ENCODE peak calls at places on chromosome 21, in seven cellular contexts. W is heart left ventricle; P is naive thymus-derived CD4-positive, alpha-beta T cell; J is esophagus squamous epithelium; O is Peyer's patch; C is A549; I is suprapubic skin. Q is an unnamed sample. For H3K4me1, the result is how much of the 10 kb centered on the place peaks cover.

GRCh38 chr21:45158491-45159423 is 84.4 kb downstream of the ADARB1 start:
- DNase-seq in W (no peak), P (no peak), I (no peak), O (no peak), C (no peak), J (no peak), Q (no peak)

GRCh38 chr21:37006521-37007291 is at the start of gene RIPPLY3:
- DNase-seq in C (no peak), J (no peak), I (no peak), W (no peak), O (no peak), P (no peak), Q (no peak)

GRCh38 chr21:28627691-28628090 is 365.0 kb downstream of the LTN1 start:
- DNase-seq in P (no peak), C (no peak), I (no peak), J (no peak), O (no peak), W (no peak), Q (no peak)

GRCh38 chr21:38599381-38599975 is 101.2 kb upstream of the ERG start:
- DNase-seq in J (no peak), W (no peak), P (no peak), O (no peak), C (no peak), I (no peak), Q (no peak)

GRCh38 chr21:45029968-45030636 is 44.3 kb upstream of the ADARB1 start:
- DNase-seq in W (no peak), J (no peak), P (no peak), C (no peak), O (no peak), I (peak), Q (no peak)

GRCh38 chr21:45534591-45535331 is 7.5 kb downstream of the SLC19A1 start:
- DNase-seq in W (peak), C (no peak), O (peak), J (no peak), P (no peak), I (no peak), Q (no peak)

GRCh38 chr21:14982336-14982735 is 82.5 kb downstream of the NRIP1 start:
- DNase-seq in J (no peak), I (no peak), C (no peak), O (no peak), P (no peak), W (no peak), Q (no peak)

GRCh38 chr21:45460011-45460565 is 55.1 kb downstream of the COL18A1 start:
- DNase-seq in C (no peak), I (peak), P (no peak), W (peak), O (no peak), J (no peak), Q (no peak)

GRCh38 chr21:39576518-39577128 is 36.1 kb upstream of the B3GALT5 start:
- DNase-seq in J (no peak), W (no peak), C (no peak), I (no peak), P (no peak), O (no peak), Q (no peak)

GRCh38 chr21:28641731-28642130 is 350.9 kb downstream of the LTN1 start:
- DNase-seq in W (no peak), J (no peak), O (no peak), P (no peak), C (no peak), I (no peak), Q (no peak)

GRCh38 chr21:34651032-34651431 is 17.8 kb upstream of the CLIC6 start:
- DNase-seq in J (no peak), P (no peak), W (no peak), I (no peak), O (no peak), C (no peak), Q (no peak)

GRCh38 chr21:14762734-14763694 is 216.9 kb upstream of the SAMSN1 start:
- DNase-seq in P (no peak), C (no peak), J (no peak), W (no peak), I (no peak), O (no peak), Q (no peak)

GRCh38 chr21:44918581-44919033 is 2.1 kb downstream of the ITGB2 start:
- DNase-seq in P (no peak), C (no peak), I (no peak), W (no peak), O (no peak), J (no peak), Q (no peak)

GRCh38 chr21:28768753-28769152 is 223.9 kb downstream of the LTN1 start:
- DNase-seq in J (no peak), P (no peak), O (no peak), W (no peak), I (no peak), C (no peak), Q (no peak)

GRCh38 chr21:38863291-38863690 is 57.6 kb downstream of the ETS2 start:
- DNase-seq in P (no peak), O (no peak), I (no peak), C (no peak), J (no peak), W (no peak), Q (no peak)

GRCh38 chr21:34726627-34727337 is 58.0 kb downstream of the CLIC6 start:
- DNase-seq in J (no peak), I (no peak), W (no peak), C (no peak), O (no peak), P (no peak), Q (no peak)

GRCh38 chr21:45361033-45361997 is 43.6 kb upstream of the COL18A1 start:
- DNase-seq in I (no peak), W (no peak), J (no peak), C (no peak), P (no peak), O (no peak), Q (no peak)

GRCh38 chr21:31351438-31351837 is 7.4 kb upstream of the TIAM1 start:
- DNase-seq in O (no peak), J (no peak), I (no peak), W (no peak), C (peak), P (no peak), Q (no peak)

GRCh38 chr21:46469275-46469674 is 10.6 kb downstream of the DIP2A start:
- DNase-seq in I (no peak), P (no peak), J (no peak), O (no peak), W (no peak), C (no peak), Q (no peak)

GRCh38 chr21:38295997-38296764 is 39.4 kb downstream of the KCNJ15 start:
- DNase-seq in C (no peak), W (no peak), O (no peak), P (no peak), J (no peak), I (no peak), Q (no peak)

GRCh38 chr21:28833181-28833580 is 159.5 kb downstream of the LTN1 start:
- DNase-seq in J (no peak), C (no peak), P (no peak), I (no peak), O (no peak), W (no peak), Q (no peak)

GRCh38 chr21:45415188-45415942 is 10.4 kb downstream of the COL18A1 start:
- DNase-seq in O (no peak), C (no peak), J (no peak), P (no peak), I (no peak), W (peak), Q (no peak)

GRCh38 chr21:15071012-15071411 is 6.2 kb upstream of the NRIP1 start:
- DNase-seq in P (no peak), W (no peak), J (no peak), C (no peak), O (no peak), I (no peak), Q (no peak)

GRCh38 chr21:39564200-39564599 is 48.5 kb upstream of the B3GALT5 start:
- DNase-seq in W (peak), J (no peak), C (no peak), I (no peak), O (no peak), P (no peak), Q (no peak)

GRCh38 chr21:36929622-36930021 is 36.8 kb downstream of the HLCS start:
- DNase-seq in J (no peak), I (no peak), O (no peak), P (no peak), W (no peak), C (no peak), Q (no peak)

GRCh38 chr21:35478096-35479080 is 429.3 kb upstream of the RUNX1 start:
- DNase-seq in J (no peak), I (no peak), P (no peak), O (no peak), C (no peak), W (no peak), Q (no peak)

GRCh38 chr21:27648560-27648959 is 681.7 kb upstream of the ADAMTS5 start:
- DNase-seq in I (no peak), O (no peak), J (no peak), W (no peak), C (no peak), P (no peak), Q (no peak)

GRCh38 chr21:42282715-42283114 is 32.5 kb downstream of the TFF3 start:
- DNase-seq in C (no peak), J (no peak), I (no peak), P (no peak), O (no peak), W (no peak), Q (no peak)
- H3K4me1 ChIP-seq in C (under half), J (under half), I (under half), P (under half), O (under half), W (under half), Q (under half)

DNA sequence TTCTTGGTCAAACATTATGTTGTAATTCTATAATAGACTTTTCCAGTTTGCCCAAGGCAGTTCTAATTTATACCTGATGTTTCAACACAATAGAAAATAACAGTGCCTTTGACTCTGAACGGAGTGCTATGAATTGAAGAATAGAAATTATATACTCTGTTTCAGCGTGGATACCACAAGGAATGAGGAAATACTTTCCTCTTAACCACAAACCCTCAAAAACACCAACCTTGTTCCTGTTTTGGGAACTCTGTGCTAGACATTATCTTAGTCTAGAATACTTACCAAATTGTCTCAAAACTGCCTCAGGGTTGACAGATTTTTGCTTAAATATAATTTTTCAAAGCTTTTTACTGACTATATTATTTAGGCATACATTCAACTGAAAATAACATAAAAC is 1629.3 kb downstream of the MRPL39 start:
- DNase-seq in I (no peak), W (no peak), P (no peak), J (no peak), C (no peak), O (no peak), Q (no peak)
- H3K4me1 ChIP-seq in I (under half), W (under half), P (under half), J (under half), C (under half), O (under half), Q (under half)

DNA sequence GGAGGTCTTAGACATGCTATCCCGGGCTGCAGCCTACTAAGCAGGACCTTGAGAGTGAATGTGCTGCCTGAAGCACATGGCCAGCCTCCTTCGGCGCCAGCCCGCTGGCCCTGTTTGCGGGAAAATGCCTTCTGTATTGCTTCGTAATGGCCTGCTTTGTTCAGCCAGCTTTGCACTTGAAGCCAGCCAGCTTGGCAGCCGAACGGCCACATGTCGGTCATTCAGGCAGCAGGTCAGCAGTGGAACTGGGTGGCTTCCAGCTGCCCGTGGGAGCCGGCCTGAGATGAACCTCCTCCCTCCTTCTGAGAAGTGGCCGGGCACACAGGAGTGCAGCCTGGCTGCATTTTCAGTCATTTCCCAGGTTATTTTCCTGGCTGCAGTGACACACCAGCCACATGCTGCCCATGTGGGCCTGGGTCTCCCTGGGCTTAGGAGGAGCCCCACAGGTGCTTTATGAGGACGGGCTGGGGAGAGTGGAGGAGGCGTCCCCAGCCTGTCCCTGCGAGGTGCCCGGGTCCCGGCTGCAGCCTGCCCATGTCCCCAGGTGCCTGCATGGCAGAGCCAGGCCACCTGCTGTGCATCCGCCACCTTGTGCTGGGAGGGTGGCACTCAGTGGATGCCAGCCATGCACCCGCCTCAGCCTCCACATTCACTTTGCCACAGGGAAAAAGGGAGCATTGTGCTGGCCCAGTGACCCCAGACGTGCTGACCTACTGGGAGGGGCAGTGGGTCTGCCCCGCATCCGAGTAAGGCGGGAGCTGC is 103.5 kb downstream of the SIK1 start:
- DNase-seq in W (peak), C (no peak), P (no peak), O (no peak), J (no peak), I (no peak), Q (no peak)
- H3K4me1 ChIP-seq in W (under half), C (under half), P (under half), O (under half), J (under half), I (under half), Q (under half)

GRCh38 chr21:33059319-33059894 is 10.5 kb upstream of the OLIG1 start:
- DNase-seq in J (no peak), C (no peak), P (no peak), W (no peak), O (no peak), I (no peak), Q (no peak)
- H3K4me1 ChIP-seq in J (under half), C (under half), P (under half), W (under half), O (under half), I (under half), Q (under half)

Q was measured in CD8-positive, alpha-beta memory T cell.